ENCODE peak calls at places on chromosome 4, in five cellular contexts. V, X, S, U and M are unnamed samples.

GRCh38 chr4:83631066-83631465 is 95.2 kb downstream of the GPAT3 start:
- DNase-seq in S (no peak), X (no peak), U (no peak), V (no peak), M (no peak)

GRCh38 chr4:184165291-184165690 is 52.4 kb downstream of the ENPP6 start:
- DNase-seq in X (no peak), S (no peak), U (peak), V (no peak), M (no peak)

GRCh38 chr4:13238936-13239335 is 245.2 kb downstream of the RAB28 start:
- DNase-seq in V (no peak), X (no peak), S (no peak), U (no peak), M (no peak)

GRCh38 chr4:8664976-8665375 is 72.4 kb downstream of the CPZ start:
- DNase-seq in S (no peak), U (no peak), X (no peak), V (no peak), M (no peak)

GRCh38 chr4:161581262-161581661 is 582.5 kb downstream of the FSTL5 start:
- DNase-seq in S (no peak), V (no peak), X (no peak), U (no peak), M (peak)

GRCh38 chr4:26032572-26033320 is 118.7 kb downstream of the SMIM20 start:
- DNase-seq in S (peak), V (peak), U (peak), X (no peak), M (no peak)

GRCh38 chr4:139666735-139667266 is 1.2 kb downstream of the MGST2 start:
- DNase-seq in U (peak), X (peak), S (no peak), V (no peak), M (peak)

GRCh38 chr4:71239365-71239764 is 99.5 kb upstream of the SLC4A4 start:
- DNase-seq in U (peak), V (no peak), S (no peak), X (no peak), M (no peak)

GRCh38 chr4:56552273-56552672 is 46.7 kb downstream of the ARL9 start:
- DNase-seq in X (no peak), U (no peak), S (no peak), V (no peak), M (no peak)

GRCh38 chr4:139176299-139177048 is 544 bp downstream of the ELF2 start:
- DNase-seq in X (peak), S (peak), U (peak), V (peak), M (peak)

GRCh38 chr4:185203380-185204237 is at the start of gene CFAP97:
- DNase-seq in S (peak), V (peak), U (peak), X (peak), M (peak)

GRCh38 chr4:123661080-123661737 is 264.6 kb downstream of the SPRY1 start:
- DNase-seq in U (no peak), V (no peak), S (no peak), X (no peak), M (no peak)

GRCh38 chr4:101307901-101308300 is 39.4 kb downstream of the PPP3CA start:
- DNase-seq in U (no peak), S (no peak), X (no peak), V (no peak), M (no peak)

GRCh38 chr4:56658410-56659003 is 22.6 kb downstream of the HOPX start:
- DNase-seq in V (no peak), U (no peak), S (no peak), X (no peak), M (no peak)

GRCh38 chr4:63787326-63787725 is 621.9 kb downstream of the TECRL start:
- DNase-seq in V (no peak), S (no peak), U (no peak), X (no peak), M (no peak)

GRCh38 chr4:24266014-24266413 is 318.3 kb downstream of the DHX15 start:
- DNase-seq in S (peak), V (no peak), U (no peak), X (no peak), M (no peak)

GRCh38 chr4:122041312-122041711 is 89.5 kb upstream of the TRPC3 start:
- DNase-seq in U (no peak), X (no peak), S (no peak), V (no peak), M (no peak)

DNA sequence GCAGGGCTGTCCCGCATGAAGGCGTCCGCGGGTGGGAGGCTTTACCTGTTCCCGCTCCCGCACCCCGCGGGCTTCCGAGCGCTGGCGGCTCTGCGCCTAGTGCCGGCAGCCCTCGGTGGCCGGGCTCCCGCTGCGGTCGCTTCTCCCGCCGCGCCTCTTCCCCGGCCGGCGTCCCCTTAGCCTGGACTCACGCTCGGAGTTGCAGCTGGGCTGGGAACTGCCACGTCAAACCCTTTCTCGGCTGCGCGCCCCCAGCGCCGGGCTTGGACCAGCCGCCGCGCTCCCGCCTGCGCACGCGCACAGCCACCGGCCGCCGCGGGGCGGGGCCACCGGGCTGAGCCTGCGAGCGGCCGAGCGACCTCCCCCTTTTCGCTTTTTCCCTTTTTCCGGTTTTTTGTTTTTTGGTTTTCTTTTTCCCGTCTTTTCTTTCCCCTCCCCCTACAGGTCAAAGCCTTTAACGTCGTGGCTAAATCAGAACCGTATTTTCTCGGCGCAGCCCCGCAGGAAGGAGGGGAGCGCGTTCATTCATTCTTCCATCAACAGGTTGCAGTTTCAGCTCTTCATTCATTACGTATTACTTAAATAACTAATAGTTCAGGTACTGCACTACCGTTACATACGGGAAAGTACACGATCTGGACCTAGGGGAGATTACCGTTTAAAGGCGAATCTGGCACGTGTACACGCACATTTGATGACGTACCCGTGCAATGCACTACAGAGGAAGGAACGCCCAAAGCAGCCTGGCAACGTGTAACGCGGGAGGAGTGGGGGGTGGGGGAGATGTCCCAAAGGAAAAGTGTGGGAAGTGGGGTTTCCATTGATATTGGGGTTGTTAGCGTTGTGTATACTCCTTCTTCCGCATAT is at the start of gene SEC24D:
- DNase-seq in U (peak), X (peak), S (peak), V (peak), M (peak)
- TF ChIP-seq CTCF in U (no peak), X (no peak), S (no peak), V (peak), M (no peak)

GRCh38 chr4:148068065-148068911 is 336.4 kb downstream of the ARHGAP10 start:
- DNase-seq in V (no peak), X (no peak), U (no peak), S (no peak), M (no peak)

GRCh38 chr4:148065069-148065468 is 333.2 kb downstream of the ARHGAP10 start:
- DNase-seq in U (peak), S (no peak), X (no peak), V (no peak), M (no peak)

GRCh38 chr4:148069086-148070010 is 337.5 kb downstream of the ARHGAP10 start:
- DNase-seq in S (no peak), U (no peak), X (no peak), V (no peak), M (no peak)

GRCh38 chr4:148064451-148064850 is 332.6 kb downstream of the ARHGAP10 start:
- DNase-seq in X (no peak), S (no peak), U (no peak), V (no peak), M (no peak)

DNA sequence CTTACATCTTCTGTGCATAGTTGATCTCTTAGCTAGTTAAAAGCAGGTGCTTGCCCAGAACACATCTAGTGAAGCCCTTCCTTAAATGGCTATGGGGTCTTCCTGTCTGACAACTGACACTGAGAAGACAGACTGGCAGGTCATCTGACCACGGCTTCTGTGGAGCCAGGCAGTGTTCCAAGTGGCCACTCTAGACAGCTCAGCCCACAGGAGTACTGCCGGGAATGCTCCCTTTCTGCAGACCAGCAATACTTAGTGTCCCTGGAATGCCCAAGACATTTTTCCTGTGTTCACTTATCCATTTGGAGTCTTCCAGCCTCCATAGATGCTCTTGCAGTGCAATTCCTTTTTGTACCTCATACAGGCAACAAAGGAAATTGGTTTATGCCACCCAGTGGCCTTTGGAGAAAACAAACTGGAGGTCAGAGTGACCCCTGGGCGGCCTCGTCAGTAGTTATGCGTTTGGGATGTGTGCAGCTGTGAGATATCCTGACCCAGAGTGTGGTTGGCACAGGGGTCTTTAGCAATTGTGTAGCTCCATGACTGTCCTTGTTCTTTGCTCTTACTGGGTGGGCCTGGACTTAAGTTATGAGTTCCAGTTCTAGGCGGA is 335.5 kb downstream of the ARHGAP10 start:
- DNase-seq in U (no peak), X (no peak), V (no peak), S (no peak), M (no peak)
- TF ChIP-seq CTCF in U (peak), X (no peak), V (no peak), S (peak), M (no peak)

DNA sequence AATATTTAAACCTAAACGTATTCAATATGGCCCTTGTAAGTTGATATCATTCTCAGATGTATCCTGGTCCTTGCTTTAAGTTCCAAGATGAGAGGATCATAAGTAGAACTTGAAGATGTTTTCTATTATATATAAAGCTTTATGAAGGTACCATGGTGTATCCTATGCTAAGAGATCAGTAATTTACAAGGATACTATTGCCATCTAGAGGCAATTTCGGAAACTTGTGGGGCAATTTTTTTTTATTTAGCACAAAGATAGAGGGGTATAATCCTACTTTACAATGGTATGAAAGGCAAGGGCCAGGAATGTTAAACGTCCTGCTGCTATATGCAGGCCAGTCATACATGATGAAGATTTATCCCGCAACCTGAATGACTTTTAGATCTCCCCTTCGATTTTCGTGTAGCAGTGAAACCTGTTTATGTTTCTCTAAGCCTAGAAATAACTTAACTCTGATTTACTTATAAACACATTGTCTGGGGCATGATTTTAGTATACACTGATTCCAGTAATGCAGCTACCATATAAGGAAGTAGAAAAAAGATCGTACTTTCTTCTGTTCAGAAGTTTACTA is 2.5 kb downstream of the SLC25A31 start:
- DNase-seq in X (no peak), V (no peak), U (peak), S (no peak), M (peak)
- TF ChIP-seq CTCF in X (no peak), V (peak), U (peak), S (peak), M (peak)

GRCh38 chr4:87220094-87220831 is at the start of gene KLHL8:
- DNase-seq in V (peak), S (peak), U (peak), X (peak), M (peak)
- TF ChIP-seq CTCF in V (no peak), S (no peak), U (peak), X (no peak), M (no peak)

DNA sequence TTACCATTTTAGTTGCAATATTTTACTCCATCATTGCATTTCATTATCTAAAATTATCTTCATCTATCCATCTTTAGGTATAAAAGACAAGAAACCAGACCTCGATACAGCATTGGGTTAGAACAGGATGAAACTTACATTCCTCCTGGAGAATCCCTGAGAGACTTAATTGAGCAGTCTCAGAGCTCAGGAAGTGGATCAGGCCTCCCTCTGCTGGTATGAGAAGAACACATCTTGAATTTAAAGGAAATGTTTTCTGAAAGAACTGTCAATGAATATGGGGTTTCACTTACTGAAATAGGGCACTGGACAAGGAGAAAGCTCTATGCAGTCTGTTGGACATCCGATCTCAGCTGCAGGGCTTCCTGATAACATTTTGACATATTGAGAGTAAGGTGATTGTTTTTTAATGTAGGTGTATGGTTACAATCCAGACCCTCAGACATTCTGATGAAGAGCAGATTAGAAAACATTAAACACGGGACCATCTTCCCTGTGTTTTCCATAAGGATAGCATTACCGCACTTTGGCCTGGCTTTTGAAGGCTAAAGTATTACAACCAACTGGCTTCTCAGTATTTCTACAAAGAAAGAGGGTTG is 367.2 kb downstream of the BMPR1B start:
- DNase-seq in V (no peak), X (no peak), U (peak), S (no peak), M (peak)
- TF ChIP-seq CTCF in V (peak), X (no peak), U (peak), S (peak), M (peak)

GRCh38 chr4:150069361-150069760 is 8.9 kb upstream of the DCLK2 start:
- DNase-seq in V (no peak), U (no peak), S (no peak), X (no peak), M (no peak)

GRCh38 chr4:150072906-150073714 is 5.1 kb upstream of the DCLK2 start:
- DNase-seq in V (no peak), U (peak), S (no peak), X (no peak), M (no peak)

GRCh38 chr4:150070464-150071170 is 7.6 kb upstream of the DCLK2 start:
- DNase-seq in S (no peak), V (no peak), X (no peak), U (peak), M (no peak)

GRCh38 chr4:150074064-150074463 is 4.2 kb upstream of the DCLK2 start:
- DNase-seq in U (no peak), X (no peak), V (no peak), S (no peak), M (no peak)

DNA sequence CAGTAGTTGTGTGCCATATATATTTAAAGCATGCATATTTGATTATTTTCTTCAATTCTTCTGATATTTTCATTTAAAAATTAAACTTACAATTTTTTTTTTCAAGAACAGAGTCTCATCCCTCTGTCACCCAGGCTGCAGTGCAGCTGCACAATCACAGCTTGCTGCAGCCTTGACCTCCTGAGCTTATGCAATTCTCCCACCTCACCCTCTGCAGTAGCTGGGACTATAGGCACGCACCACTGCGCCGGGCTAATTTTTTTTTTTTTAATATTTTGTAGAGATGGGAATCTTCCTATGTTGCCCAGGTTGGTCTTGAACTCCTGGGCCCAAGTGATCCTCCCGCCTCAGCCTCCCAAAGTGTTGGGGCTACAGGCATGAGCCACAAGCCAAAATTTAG is 5.8 kb upstream of the DCLK2 start:
- DNase-seq in V (no peak), U (no peak), X (no peak), S (no peak), M (no peak)
- TF ChIP-seq CTCF in V (no peak), U (no peak), X (no peak), S (no peak), M (no peak)

DNA sequence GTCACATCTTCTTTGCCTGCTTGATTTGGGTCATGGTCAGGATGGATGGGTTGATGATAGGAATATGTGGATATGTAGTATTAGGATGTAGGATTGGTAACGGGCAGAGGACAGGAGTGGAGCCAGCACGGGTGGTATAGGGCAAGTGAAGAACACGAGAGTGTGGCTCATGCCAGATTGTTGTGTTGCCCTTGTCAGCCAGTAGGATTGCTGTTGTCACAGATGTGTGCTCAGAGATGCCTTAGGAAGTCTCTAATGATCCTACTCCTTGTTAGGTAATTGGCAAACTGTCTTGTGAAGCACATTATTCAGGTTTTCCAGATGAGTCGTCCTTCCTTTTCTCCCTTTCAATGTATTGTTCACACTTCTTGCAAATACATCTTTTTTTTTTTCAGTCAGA is 5.5 kb downstream of the ATP10D start:
- DNase-seq in S (no peak), V (no peak), X (no peak), U (no peak), M (no peak)
- TF ChIP-seq CTCF in S (peak), V (no peak), X (no peak), U (peak), M (no peak)

GRCh38 chr4:73621357-73621756 is 1.1 kb upstream of the RASSF6 start:
- DNase-seq in X (no peak), V (no peak), S (no peak), U (no peak), M (no peak)

GRCh38 chr4:73620115-73620792 is at the start of gene RASSF6:
- DNase-seq in S (no peak), U (no peak), V (no peak), X (peak), M (peak)

GRCh38 chr4:73615613-73616012 is 4.6 kb downstream of the RASSF6 start:
- DNase-seq in U (no peak), S (no peak), V (no peak), X (no peak), M (peak)

GRCh38 chr4:73617256-73617655 is 3.0 kb downstream of the RASSF6 start:
- DNase-seq in X (no peak), U (no peak), V (no peak), S (no peak), M (no peak)

DNA sequence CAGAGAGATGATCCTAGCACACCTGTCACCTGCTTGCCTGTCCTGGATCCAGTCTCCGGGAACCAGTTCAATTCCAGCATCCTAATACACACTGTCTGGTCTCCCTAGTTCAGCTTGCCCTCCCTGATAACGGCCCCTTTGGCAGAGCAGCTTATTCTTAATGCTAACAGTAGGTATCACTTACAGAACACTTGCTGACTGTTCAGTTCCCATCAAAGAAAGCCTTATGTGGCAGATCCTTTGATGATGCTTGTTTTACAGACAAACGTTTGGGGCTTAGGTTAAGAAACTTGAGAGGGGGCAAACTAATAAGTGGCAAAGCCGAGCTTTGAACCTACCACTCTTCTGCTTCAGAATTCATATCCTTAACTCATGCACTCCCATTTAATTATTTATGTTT is 885 bp downstream of the RASSF6 start:
- DNase-seq in X (no peak), S (no peak), V (no peak), U (no peak), M (no peak)
- TF ChIP-seq CTCF in X (no peak), S (no peak), V (no peak), U (no peak), M (no peak)